ENCODE peak calls at places on chromosomes 11 and 22, in seven cellular contexts. A, K, L, W, V, Y and I are unnamed samples.

GRCh38 chr11:120224872-120225371 is 14.1 kb downstream of the OAF start:
- DNase-seq in A (peak; percentile 58), K (no peak), L (no peak), W (no peak), V (no peak), Y (no peak), I (peak; percentile 58)

GRCh38 chr11:64752106-64752970 is 7.4 kb downstream of the PYGM start:
- DNase-seq in A (no peak), K (no peak), L (no peak), W (no peak), V (no peak), Y (no peak), I (no peak)

GRCh38 chr11:74680703-74681531 is 50.3 kb downstream of the CHRDL2 start:
- DNase-seq in A (no peak), K (no peak), L (no peak), W (no peak), V (no peak), Y (no peak), I (no peak)

GRCh38 chr22:20866716-20867115 is 7.9 kb downstream of the SNAP29 start:
- DNase-seq in A (no peak), K (no peak), L (no peak), W (no peak), V (no peak), Y (no peak), I (no peak)

GRCh38 chr11:111360150-111361043 is 18.7 kb downstream of the POU2AF1 start:
- DNase-seq in A (no peak), K (no peak), L (no peak), W (no peak), V (no peak), Y (no peak), I (no peak)

GRCh38 chr11:121248496-121248895 is 44.1 kb upstream of the SC5D start:
- DNase-seq in A (no peak), K (peak; percentile 60), L (no peak), W (no peak), V (no peak), Y (no peak), I (no peak)

GRCh38 chr22:46585340-46586122 is 34.7 kb upstream of the GRAMD4 start:
- DNase-seq in A (no peak), K (no peak), L (no peak), W (no peak), V (no peak), Y (no peak), I (no peak)

GRCh38 chr22:37340331-37341262 is 58.3 kb downstream of the CYTH4 start:
- DNase-seq in A (no peak), K (no peak), L (no peak), W (no peak), V (no peak), Y (no peak), I (no peak)

GRCh38 chr11:8699903-8700302 is 17.3 kb downstream of the RPL27A start:
- DNase-seq in A (no peak), K (peak; percentile 72), L (no peak), W (no peak), V (no peak), Y (peak; percentile 31), I (no peak)

GRCh38 chr11:114348200-114349191 is 51.8 kb downstream of the C11orf71 start:
- DNase-seq in A (peak; percentile 25), K (peak; percentile 33), L (no peak), W (no peak), V (no peak), Y (peak; percentile 81), I (no peak)

GRCh38 chr11:32115406-32115805 is 24.5 kb downstream of the RCN1 start:
- DNase-seq in A (no peak), K (no peak), L (no peak), W (no peak), V (no peak), Y (no peak), I (no peak)

GRCh38 chr11:62439785-62440602 is 21.2 kb downstream of the SCGB1A1 start:
- DNase-seq in A (peak; percentile 70), K (peak; percentile 80), L (peak; percentile 78), W (no peak), V (no peak), Y (peak; percentile 36), I (no peak)

GRCh38 chr22:27724706-27725105 is 76.8 kb downstream of the MN1 start:
- DNase-seq in A (no peak), K (peak; percentile 31), L (no peak), W (no peak), V (no peak), Y (no peak), I (no peak)

GRCh38 chr11:112784323-112785073 is 176.7 kb upstream of the NCAM1 start:
- DNase-seq in A (peak; percentile 72), K (peak; percentile 94), L (peak; percentile 79), W (no peak), V (no peak), Y (peak; percentile 11), I (peak; percentile 79)

GRCh38 chr11:31397239-31397834 is 27.7 kb downstream of the DNAJC24 start:
- DNase-seq in A (no peak), K (no peak), L (no peak), W (no peak), V (no peak), Y (peak; percentile 38), I (no peak)

GRCh38 chr22:38338772-38339379 is 21.6 kb upstream of the CSNK1E start:
- DNase-seq in A (no peak), K (no peak), L (no peak), W (no peak), V (no peak), Y (peak; percentile 33), I (no peak)

GRCh38 chr22:31870890-31871289 is 73.4 kb upstream of the YWHAH start:
- DNase-seq in A (no peak), K (peak; percentile 62), L (no peak), W (peak; percentile 80), V (no peak), Y (peak; percentile 59), I (no peak)

GRCh38 chr22:46085831-46086576 is 64.3 kb upstream of the PPARA start:
- DNase-seq in A (peak; percentile 72), K (peak; percentile 78), L (peak; percentile 85), W (no peak), V (no peak), Y (peak; percentile 74), I (peak; percentile 81)

GRCh38 chr22:40423882-40424640 is 53.7 kb downstream of the SGSM3 start:
- DNase-seq in A (no peak), K (no peak), L (no peak), W (no peak), V (no peak), Y (no peak), I (peak; percentile 16)

GRCh38 chr22:38871360-38872171 is 450 bp downstream of the CBX6 start:
- DNase-seq in A (no peak), K (no peak), L (no peak), W (no peak), V (no peak), Y (no peak), I (no peak)

GRCh38 chr11:2525166-2525861 is 80.5 kb downstream of the KCNQ1 start:
- DNase-seq in A (peak; percentile 8), K (no peak), L (peak; percentile 12), W (no peak), V (peak; percentile 0), Y (no peak), I (peak; percentile 9)

GRCh38 chr11:66291706-66292542 is at the start of gene TMEM151A:
- DNase-seq in A (no peak), K (no peak), L (no peak), W (no peak), V (no peak), Y (no peak), I (no peak)

GRCh38 chr11:66292543-66293332 is 1.0 kb downstream of the TMEM151A start:
- DNase-seq in A (no peak), K (no peak), L (no peak), W (no peak), V (no peak), Y (no peak), I (no peak)

GRCh38 chr11:66289548-66290331 is 797 bp upstream of the YIF1A start:
- DNase-seq in A (peak; percentile 74), K (no peak), L (no peak), W (no peak), V (no peak), Y (no peak), I (peak; percentile 65)

GRCh38 chr11:66290332-66290629 is 1.3 kb upstream of the YIF1A start:
- DNase-seq in A (no peak), K (no peak), L (no peak), W (no peak), V (no peak), Y (no peak), I (no peak)

DNA sequence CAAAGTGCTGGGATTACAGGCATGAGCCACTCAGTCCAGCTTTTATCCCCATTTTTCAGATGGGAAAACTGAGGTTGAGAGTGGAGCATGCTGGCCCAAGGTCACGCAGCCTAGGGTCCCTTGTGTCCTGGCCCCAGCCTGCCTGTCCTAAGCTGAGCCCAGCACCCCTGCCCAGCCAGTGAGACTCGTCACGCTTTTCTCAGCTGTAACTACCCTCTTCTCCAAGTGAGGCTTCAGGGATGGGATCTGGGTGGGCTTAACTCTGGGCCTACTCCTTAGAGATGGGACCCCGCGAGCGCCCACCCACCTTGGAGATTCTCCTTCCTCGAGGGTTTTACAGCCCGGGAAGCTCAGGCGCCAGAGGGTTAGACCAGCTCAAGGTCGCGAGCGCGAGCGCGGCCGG is 390 bp upstream of the TMEM151A start:
- DNase-seq in A (no peak), K (no peak), L (no peak), W (no peak), V (no peak), Y (no peak), I (no peak)
- H3K27me3 ChIP-seq in A (peaks cover 6% of the 10 kb centered on the region), K (peaks cover 22% of the 10 kb centered on the region), L (peaks cover 7% of the 10 kb centered on the region), W (peaks cover 37% of the 10 kb centered on the region), V (peaks cover 14% of the 10 kb centered on the region), Y (peaks cover 23% of the 10 kb centered on the region), I (peaks cover 59% of the 10 kb centered on the region)

DNA sequence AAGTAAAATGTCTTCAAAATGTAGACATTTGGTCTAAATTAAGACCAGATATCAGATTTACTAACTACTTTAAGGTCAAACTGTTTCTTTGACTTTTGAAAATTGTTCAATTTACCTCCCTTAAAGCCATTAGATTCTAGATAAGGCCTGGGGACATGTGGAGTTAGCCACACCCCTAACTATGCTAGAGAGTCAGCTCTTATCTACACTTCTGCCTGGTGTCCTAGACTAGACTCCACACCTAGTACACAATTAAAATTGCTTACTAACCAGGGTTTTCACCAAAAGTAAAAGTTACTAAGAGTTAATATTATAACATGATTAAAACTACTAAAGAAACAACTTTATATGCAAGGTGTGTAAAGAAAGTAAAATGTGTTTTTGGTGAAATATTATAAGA is 43.6 kb upstream of the DBX1 start:
- DNase-seq in A (no peak), K (no peak), L (no peak), W (no peak), V (no peak), Y (no peak), I (no peak)
- H3K27me3 ChIP-seq in A (peaks cover 11% of the 10 kb centered on the region), K (peaks cover 29% of the 10 kb centered on the region), L (no peaks in the 10 kb centered on the region), W (peaks cover 92% of the 10 kb centered on the region), V (peaks cover 3% of the 10 kb centered on the region), Y (peaks cover 29% of the 10 kb centered on the region), I (peaks cover 71% of the 10 kb centered on the region)

GRCh38 chr11:130832571-130833432 is 83.5 kb downstream of the SNX19 start:
- DNase-seq in A (no peak), K (peak; percentile 47), L (no peak), W (no peak), V (no peak), Y (peak; percentile 43), I (no peak)
- H3K27me3 ChIP-seq in A (no peaks in the 10 kb centered on the region), K (no peaks in the 10 kb centered on the region), L (no peaks in the 10 kb centered on the region), W (no peaks in the 10 kb centered on the region), V (no peaks in the 10 kb centered on the region), Y (no peaks in the 10 kb centered on the region), I (no peaks in the 10 kb centered on the region)

DNA sequence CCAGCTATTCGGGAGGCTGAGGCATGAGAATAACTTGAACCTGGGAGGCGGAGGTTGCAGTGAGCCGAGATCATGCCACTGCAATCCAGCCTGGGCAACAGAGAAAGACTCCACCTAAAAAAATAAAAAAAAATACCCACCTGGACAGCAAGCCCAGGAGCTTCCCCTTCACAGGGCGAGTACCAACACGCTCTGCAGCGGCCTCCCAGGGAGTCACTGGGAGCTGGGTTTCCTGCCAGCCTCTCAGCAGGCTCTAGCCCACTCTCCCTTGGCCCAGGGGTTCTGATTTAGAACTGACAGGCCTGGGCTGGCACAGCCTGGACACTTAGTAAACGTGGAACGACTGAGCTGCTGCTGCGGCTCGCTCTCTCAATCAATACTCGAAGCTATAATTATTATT is 2.0 kb upstream of the CABP7 start:
- DNase-seq in A (no peak), K (no peak), L (no peak), W (peak; percentile 30), V (no peak), Y (no peak), I (no peak)
- H3K27me3 ChIP-seq in A (peaks cover 21% of the 10 kb centered on the region), K (peaks cover 20% of the 10 kb centered on the region), L (peaks cover 6% of the 10 kb centered on the region), W (peaks cover 55% of the 10 kb centered on the region), V (peaks cover 24% of the 10 kb centered on the region), Y (peaks cover 20% of the 10 kb centered on the region), I (peaks cover 92% of the 10 kb centered on the region)